ENCODE peak calls at places on chromosomes 13 and 19, in nine cellular contexts. C is pancreas, L is upper lobe of left lung, U is IMR-90, T is lower lobe of right lung, E is heart left ventricle, D is ovary, Y is fibroblast of lung, X is osteoblast. G is an unnamed sample.
A peak's percentile ranks its signal among the peaks of the same experiment; 100 is the strongest.

GRCh38 chr19:35247526-35248309 is 1.1 kb upstream of the LSR start:
- DNase-seq in C (peak; percentile 95), L (peak; percentile 84), U (no peak), T (peak; percentile 90), E (peak; percentile 54), D (peak; percentile 27), Y (no peak), X (no peak), G (peak; percentile 80)

GRCh38 chr13:50521750-50522149 is 321.7 kb downstream of the DLEU7 start:
- DNase-seq in C (no peak), L (no peak), U (peak; percentile 30), T (no peak), E (no peak), D (no peak), Y (peak; percentile 88), X (no peak), G (no peak)

GRCh38 chr19:4338441-4339350 is at the start of gene STAP2:
- DNase-seq in C (peak; percentile 71), L (peak; percentile 88), U (no peak), T (peak; percentile 72), E (no peak), D (peak; percentile 44), Y (no peak), X (peak; percentile 43), G (no peak)

GRCh38 chr13:21012841-21013681 is 48.3 kb downstream of the LATS2 start:
- DNase-seq in C (peak; percentile 35), L (no peak), U (no peak), T (no peak), E (no peak), D (peak; percentile 43), Y (no peak), X (no peak), G (no peak)

GRCh38 chr13:52459668-52460067 is 4.4 kb downstream of the CKAP2 start:
- DNase-seq in C (no peak), L (no peak), U (peak; percentile 86), T (no peak), E (no peak), D (no peak), Y (peak; percentile 71), X (peak; percentile 84), G (no peak)

GRCh38 chr19:28446511-28446910 is 766.4 kb downstream of the UQCRFS1 start:
- DNase-seq in C (no peak), L (no peak), U (no peak), T (no peak), E (no peak), D (no peak), Y (no peak), X (no peak), G (no peak)

GRCh38 chr13:109602356-109602755 is 184.0 kb downstream of the IRS2 start:
- DNase-seq in C (no peak), L (no peak), U (no peak), T (no peak), E (no peak), D (no peak), Y (no peak), X (no peak), G (no peak)

GRCh38 chr19:46717716-46718143 is 816 bp upstream of the PRKD2 start:
- DNase-seq in C (no peak), L (no peak), U (no peak), T (no peak), E (no peak), D (no peak), Y (no peak), X (no peak), G (peak; percentile 38)

GRCh38 chr19:52646571-52647222 is 8.5 kb upstream of the ZNF83 start:
- DNase-seq in C (no peak), L (no peak), U (peak; percentile 29), T (no peak), E (no peak), D (no peak), Y (peak; percentile 17), X (no peak), G (no peak)

GRCh38 chr19:7983286-7983950 is 22.0 kb downstream of the ELAVL1 start:
- DNase-seq in C (no peak), L (no peak), U (no peak), T (peak; percentile 33), E (no peak), D (no peak), Y (no peak), X (peak; percentile 41), G (no peak)

GRCh38 chr13:51336746-51337145 is 2.7 kb upstream of the SERPINE3 start:
- DNase-seq in C (peak; percentile 55), L (no peak), U (no peak), T (no peak), E (no peak), D (no peak), Y (no peak), X (no peak), G (no peak)

GRCh38 chr19:18870531-18871172 is 25.3 kb downstream of the CERS1 start:
- DNase-seq in C (no peak), L (no peak), U (no peak), T (peak; percentile 44), E (no peak), D (no peak), Y (no peak), X (no peak), G (peak; percentile 75)
- H3K27me3 ChIP-seq in C (no peaks in the 10 kb centered on the region), L (no peaks in the 10 kb centered on the region), U (no peaks in the 10 kb centered on the region), T (peaks cover 8% of the 10 kb centered on the region), E (peaks cover 10% of the 10 kb centered on the region), D (no peaks in the 10 kb centered on the region), Y (no peaks in the 10 kb centered on the region), X (no peaks in the 10 kb centered on the region), G (no peaks in the 10 kb centered on the region)

GRCh38 chr19:42178791-42179500 is 38.5 kb downstream of the DEDD2 start:
- DNase-seq in C (no peak), L (no peak), U (no peak), T (no peak), E (no peak), D (no peak), Y (no peak), X (no peak), G (no peak)
- H3K27me3 ChIP-seq in C (peaks cover 10% of the 10 kb centered on the region), L (no peaks in the 10 kb centered on the region), U (peaks cover 67% of the 10 kb centered on the region), T (peaks cover 67% of the 10 kb centered on the region), E (peaks cover 73% of the 10 kb centered on the region), D (no peaks in the 10 kb centered on the region), Y (peaks cover 56% of the 10 kb centered on the region), X (peaks cover 71% of the 10 kb centered on the region), G (no peaks in the 10 kb centered on the region)

DNA sequence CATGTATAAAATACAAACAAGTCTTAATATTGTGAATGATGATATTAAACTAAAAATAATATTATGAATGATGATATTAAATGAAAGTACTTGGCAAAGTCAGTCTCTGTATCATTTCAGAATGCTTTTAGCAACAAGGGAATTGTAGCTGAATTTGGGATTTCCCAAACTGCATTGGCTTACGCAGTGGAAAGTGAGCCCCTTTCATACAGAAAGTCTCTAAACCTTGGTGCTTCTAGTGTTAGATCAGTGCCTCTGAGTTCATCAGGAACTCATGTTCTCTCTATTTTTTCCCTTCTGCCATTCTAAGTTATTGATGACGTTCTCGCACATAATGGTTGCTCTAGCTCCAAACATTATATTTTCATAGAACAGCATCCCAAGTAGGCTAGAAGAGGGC is 300.0 kb downstream of the ITGBL1 start:
- DNase-seq in C (no peak), L (no peak), U (no peak), T (no peak), E (no peak), D (no peak), Y (no peak), X (no peak), G (no peak)
- H3K27me3 ChIP-seq in C (no peaks in the 10 kb centered on the region), L (no peaks in the 10 kb centered on the region), U (no peaks in the 10 kb centered on the region), T (no peaks in the 10 kb centered on the region), E (no peaks in the 10 kb centered on the region), D (no peaks in the 10 kb centered on the region), Y (no peaks in the 10 kb centered on the region), X (no peaks in the 10 kb centered on the region), G (no peaks in the 10 kb centered on the region)

DNA sequence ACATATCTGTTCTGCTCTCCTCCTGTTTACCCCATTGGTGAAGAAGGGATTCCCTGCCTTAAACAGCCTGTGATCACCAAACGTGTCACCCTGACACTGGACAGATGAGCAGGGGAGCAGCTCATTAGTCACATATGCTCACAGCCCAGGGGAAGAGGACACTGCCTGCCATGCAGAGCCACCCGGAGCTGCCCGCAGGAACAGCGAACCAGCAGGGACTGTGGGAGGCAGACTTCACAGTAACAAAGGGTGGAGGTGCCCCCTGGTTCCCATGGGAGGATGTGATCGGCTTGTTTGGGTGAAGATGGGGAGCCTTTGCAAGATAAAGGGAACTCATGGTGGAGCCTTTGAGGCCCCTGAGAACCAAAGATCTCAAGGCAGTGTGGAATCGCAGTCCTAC is 88.6 kb upstream of the FARP1 start:
- DNase-seq in C (no peak), L (no peak), U (no peak), T (no peak), E (no peak), D (no peak), Y (no peak), X (no peak), G (no peak)
- H3K27me3 ChIP-seq in C (no peaks in the 10 kb centered on the region), L (no peaks in the 10 kb centered on the region), U (peaks cover 4% of the 10 kb centered on the region), T (no peaks in the 10 kb centered on the region), E (no peaks in the 10 kb centered on the region), D (no peaks in the 10 kb centered on the region), Y (no peaks in the 10 kb centered on the region), X (peaks cover 4% of the 10 kb centered on the region), G (no peaks in the 10 kb centered on the region)